ENCODE peak calls at places on chromosomes 5 and 9, in four cellular contexts. G is H1, E is K562, X is HepG2. H is an unnamed sample.

GRCh38 chr5:58185397-58186195 is 274.3 kb downstream of the PLK2 start:
- DNase-seq in X (no peak), E (no peak), G (no peak), H (peak)

GRCh38 chr5:998276-998974 is 10.2 kb upstream of the NKD2 start:
- DNase-seq in X (no peak), G (no peak), E (no peak), H (no peak)

GRCh38 chr5:127943061-127943371 is 140.6 kb upstream of the SLC12A2 start:
- DNase-seq in X (no peak), G (no peak), E (no peak), H (no peak)

GRCh38 chr5:154826-155225 is 36.5 kb upstream of the LRRC14B start:
- DNase-seq in X (no peak), E (no peak), G (no peak), H (no peak)

GRCh38 chr5:37417347-37417746 is 38.2 kb downstream of the WDR70 start:
- DNase-seq in X (no peak), E (no peak), G (no peak), H (no peak)

GRCh38 chr9:113484258-113484730 is 20.8 kb downstream of the RGS3 start:
- DNase-seq in X (peak), E (no peak), G (no peak), H (no peak)

GRCh38 chr5:147426928-147427327 is 82.9 kb downstream of the DPYSL3 start:
- DNase-seq in X (no peak), E (no peak), G (no peak), H (no peak)

GRCh38 chr5:107704686-107705389 is 34.1 kb upstream of the EFNA5 start:
- DNase-seq in X (no peak), E (no peak), G (no peak), H (no peak)

GRCh38 chr9:122032346-122032745 is 60.8 kb downstream of the TTLL11 start:
- DNase-seq in G (no peak), X (no peak), E (no peak), H (no peak)

GRCh38 chr5:40033411-40033810 is 608.6 kb upstream of the DAB2 start:
- DNase-seq in X (no peak), E (no peak), G (no peak), H (no peak)

GRCh38 chr9:19464061-19464763 is 55.4 kb downstream of the ACER2 start:
- DNase-seq in G (no peak), X (no peak), E (no peak), H (no peak)

GRCh38 chr9:83281306-83282255 is 218.6 kb upstream of the RASEF start:
- DNase-seq in G (no peak), X (no peak), E (no peak), H (peak)

GRCh38 chr5:16616536-16617271 is at the start of gene RETREG1:
- DNase-seq in G (peak), E (peak), X (no peak), H (peak)

GRCh38 chr5:55230086-55230629 is 3.0 kb upstream of the MCIDAS start:
- DNase-seq in X (no peak), E (no peak), G (peak), H (no peak)

GRCh38 chr5:137735531-137736284 is at the start of gene KLHL3:
- DNase-seq in X (peak), G (peak), E (no peak), H (no peak)

GRCh38 chr9:134435527-134436355 is 109.5 kb downstream of the RXRA start:
- DNase-seq in E (no peak), X (no peak), G (no peak), H (no peak)

GRCh38 chr9:91992636-91993035 is 42.6 kb upstream of the ROR2 start:
- DNase-seq in X (no peak), E (peak), G (peak), H (peak)

GRCh38 chr5:943874-944620 is 51.4 kb downstream of the TRIP13 start:
- DNase-seq in G (no peak), E (no peak), X (no peak), H (no peak)

GRCh38 chr5:1521671-1522600 is 1.8 kb downstream of the LPCAT1 start:
- DNase-seq in X (peak), G (peak), E (no peak), H (no peak)

GRCh38 chr5:58072202-58072791 is 387.6 kb downstream of the PLK2 start:
- DNase-seq in E (no peak), X (no peak), G (no peak), H (no peak)

DNA sequence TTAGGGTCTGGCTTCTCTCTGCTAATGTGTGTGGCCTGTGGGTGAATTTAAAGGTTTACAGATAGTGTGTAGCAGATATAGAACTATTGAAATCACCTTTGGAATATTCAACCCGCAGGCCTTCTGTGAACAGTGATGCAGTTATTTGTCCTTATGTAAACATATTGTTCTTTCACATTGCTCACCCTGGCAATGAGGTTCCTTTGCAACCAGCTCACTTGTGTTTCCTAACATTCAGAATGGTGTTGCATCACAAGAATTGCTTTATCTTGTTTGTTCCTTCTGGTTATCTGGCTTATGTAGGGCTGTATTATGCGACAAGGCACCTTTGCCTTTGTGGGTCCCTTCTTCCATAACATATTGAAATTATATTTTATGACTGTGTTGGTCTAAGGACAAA is 370.3 kb downstream of the NNT start:
- DNase-seq in E (no peak), G (no peak), X (peak), H (no peak)
- TF ChIP-seq RNF2 in E (no peak), G (no peak), X (no peak), H (no peak)

GRCh38 chr5:82910905-82911304 is 166.3 kb downstream of the TMEM167A start:
- DNase-seq in E (no peak), G (no peak), X (no peak), H (no peak)

GRCh38 chr5:82911902-82912301 is 165.3 kb downstream of the TMEM167A start:
- DNase-seq in E (no peak), X (no peak), G (no peak), H (no peak)

GRCh38 chr5:82917584-82917983 is 159.6 kb downstream of the TMEM167A start:
- DNase-seq in G (no peak), X (no peak), E (no peak), H (no peak)

GRCh38 chr5:82909816-82910215 is 167.4 kb downstream of the TMEM167A start:
- DNase-seq in G (no peak), E (no peak), X (no peak), H (no peak)

DNA sequence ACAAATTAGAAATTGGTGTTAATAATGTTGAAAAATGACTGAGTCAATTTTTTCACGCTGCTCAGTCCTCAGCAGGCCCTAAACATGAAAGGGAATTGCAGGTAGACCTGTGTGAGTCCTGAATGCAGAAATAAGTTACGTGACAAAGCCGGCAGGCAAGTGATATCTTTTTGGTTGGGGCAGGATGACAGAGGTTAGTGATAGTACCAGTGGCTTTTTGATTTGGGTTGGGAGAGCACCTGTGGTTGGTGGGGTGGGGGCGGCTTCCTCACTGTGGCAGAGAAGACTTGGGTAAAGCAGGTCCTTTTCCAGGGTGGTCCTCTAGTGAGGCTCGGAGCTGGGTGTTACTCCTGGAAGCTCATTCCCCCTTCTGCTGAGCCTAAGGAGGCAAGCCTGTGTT is 164.7 kb downstream of the TMEM167A start:
- DNase-seq in X (no peak), G (no peak), E (no peak), H (no peak)
- TF ChIP-seq RNF2 in X (no peak), G (no peak), E (no peak), H (no peak)

GRCh38 chr9:72600671-72601070 is 79.3 kb downstream of the TMC1 start:
- DNase-seq in X (no peak), E (no peak), G (no peak), H (no peak)

GRCh38 chr9:72599874-72600534 is 78.6 kb downstream of the TMC1 start:
- DNase-seq in G (no peak), X (no peak), E (no peak), H (peak)

GRCh38 chr9:72598639-72599038 is 77.2 kb downstream of the TMC1 start:
- DNase-seq in X (no peak), E (no peak), G (no peak), H (no peak)

GRCh38 chr9:72601595-72601994 is 80.2 kb downstream of the TMC1 start:
- DNase-seq in X (no peak), G (no peak), E (no peak), H (no peak)

GRCh38 chr9:72602629-72603028 is 81.2 kb downstream of the TMC1 start:
- DNase-seq in X (no peak), G (no peak), E (no peak), H (no peak)
- TF ChIP-seq RNF2 in X (no peak), G (no peak), E (no peak), H (no peak)

DNA sequence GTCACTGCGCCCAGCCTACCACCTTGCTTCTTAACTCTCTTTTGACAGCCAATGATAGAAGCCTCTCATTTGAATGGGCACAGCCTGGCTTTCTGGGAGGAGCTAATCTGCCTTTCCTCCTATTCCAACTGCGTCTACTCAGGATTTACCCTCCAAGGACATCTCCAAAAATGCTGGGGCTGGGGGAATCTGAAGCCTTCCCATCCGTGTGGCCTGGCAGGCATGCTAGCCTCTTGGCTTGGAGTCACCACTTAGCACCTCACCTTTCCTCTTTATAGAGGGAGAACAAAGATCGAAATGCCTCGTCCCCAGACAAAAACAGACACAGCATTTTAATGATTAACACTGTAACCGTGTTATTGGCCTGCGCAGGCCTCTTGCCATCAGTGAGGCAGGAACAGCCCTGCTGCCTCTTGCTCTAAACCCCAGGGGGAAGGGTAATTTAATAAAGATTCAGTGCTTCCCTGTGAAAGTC is 108.2 kb upstream of the KLF4 start:
- DNase-seq in E (no peak), X (peak), G (no peak), H (no peak)
- TF ChIP-seq RNF2 in E (no peak), X (no peak), G (no peak), H (no peak)

DNA sequence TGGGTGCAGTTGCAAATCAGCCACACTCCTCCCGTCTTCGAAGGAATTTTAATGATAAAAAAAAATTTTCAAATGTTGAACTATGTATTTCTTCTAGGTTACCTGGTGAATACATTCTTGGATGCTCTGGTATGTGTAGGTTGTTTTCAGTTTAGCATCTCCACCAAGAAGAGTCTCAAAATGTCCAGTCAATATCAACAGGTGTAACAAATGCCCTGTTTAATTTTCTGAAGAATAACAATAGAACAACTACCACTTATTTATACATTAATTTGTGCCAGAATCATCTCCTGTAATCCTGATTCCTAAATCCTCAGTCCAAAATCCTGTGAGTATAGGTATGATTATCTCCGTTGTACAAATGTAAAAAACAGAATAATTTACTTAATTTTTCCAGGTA is 67.8 kb downstream of the EBF1 start:
- DNase-seq in X (no peak), G (no peak), E (no peak), H (no peak)
- TF ChIP-seq RNF2 in X (no peak), G (no peak), E (no peak), H (no peak)

H was measured in A549.